ENCODE peak calls at places on chromosomes 4 and X, in seven cellular contexts. One of them, this sample, is unnamed. For H3K4me1, the result is how much of the 10 kb centered on the place peaks cover.

GRCh38 chrX:19886888-19887531 is 390 bp downstream of the SH3KBP1 start:
- DNase-seq in CD8-positive, alpha-beta T cell: no peak
- DNase-seq in psoas muscle: peak
- DNase-seq in hepatocyte: no peak
- DNase-seq in lung: no peak
- DNase-seq in K562: peak
- DNase-seq in thoracic aorta: no peak
- DNase-seq in this sample: peak

GRCh38 chr4:39699676-39700409 is 1.9 kb downstream of the UBE2K start:
- DNase-seq in CD8-positive, alpha-beta T cell: no peak
- DNase-seq in psoas muscle: no peak
- DNase-seq in hepatocyte: no peak
- DNase-seq in lung: no peak
- DNase-seq in K562: peak
- DNase-seq in thoracic aorta: no peak
- DNase-seq in this sample: no peak

GRCh38 chr4:89438102-89438831 is 130.7 kb upstream of the GPRIN3 start:
- DNase-seq in CD8-positive, alpha-beta T cell: peak
- DNase-seq in psoas muscle: peak
- DNase-seq in hepatocyte: peak
- DNase-seq in lung: peak
- DNase-seq in K562: peak
- DNase-seq in thoracic aorta: no peak
- DNase-seq in this sample: peak

GRCh38 chr4:82491251-82491960 is 61.0 kb downstream of the ENOPH1 start:
- DNase-seq in CD8-positive, alpha-beta T cell: no peak
- DNase-seq in psoas muscle: no peak
- DNase-seq in hepatocyte: no peak
- DNase-seq in lung: no peak
- DNase-seq in K562: no peak
- DNase-seq in thoracic aorta: no peak
- DNase-seq in this sample: no peak

GRCh38 chr4:185015108-185015507 is 3.2 kb upstream of the HELT start:
- DNase-seq in CD8-positive, alpha-beta T cell: no peak
- DNase-seq in psoas muscle: no peak
- DNase-seq in hepatocyte: no peak
- DNase-seq in lung: no peak
- DNase-seq in K562: no peak
- DNase-seq in thoracic aorta: no peak
- DNase-seq in this sample: no peak

GRCh38 chrX:138986866-138987265 is 275.3 kb upstream of the FGF13 start:
- DNase-seq in CD8-positive, alpha-beta T cell: no peak
- DNase-seq in psoas muscle: no peak
- DNase-seq in hepatocyte: no peak
- DNase-seq in lung: no peak
- DNase-seq in K562: no peak
- DNase-seq in thoracic aorta: no peak
- DNase-seq in this sample: no peak

GRCh38 chrX:67893931-67894330 is 350.1 kb downstream of the AR start:
- DNase-seq in CD8-positive, alpha-beta T cell: no peak
- DNase-seq in psoas muscle: no peak
- DNase-seq in hepatocyte: no peak
- DNase-seq in lung: no peak
- DNase-seq in K562: peak
- DNase-seq in thoracic aorta: no peak
- DNase-seq in this sample: no peak

GRCh38 chrX:46967547-46967946 is 55.3 kb downstream of the JADE3 start:
- DNase-seq in CD8-positive, alpha-beta T cell: no peak
- DNase-seq in psoas muscle: no peak
- DNase-seq in hepatocyte: no peak
- DNase-seq in lung: no peak
- DNase-seq in K562: no peak
- DNase-seq in thoracic aorta: no peak
- DNase-seq in this sample: no peak

GRCh38 chr4:179663641-179664431 is 2221.6 kb upstream of the AGA start:
- DNase-seq in CD8-positive, alpha-beta T cell: no peak
- DNase-seq in psoas muscle: no peak
- DNase-seq in hepatocyte: no peak
- DNase-seq in lung: no peak
- DNase-seq in K562: no peak
- DNase-seq in thoracic aorta: no peak
- DNase-seq in this sample: no peak

GRCh38 chr4:105631818-105632400 is 76.6 kb downstream of the INTS12 start:
- DNase-seq in CD8-positive, alpha-beta T cell: no peak
- DNase-seq in psoas muscle: no peak
- DNase-seq in hepatocyte: no peak
- DNase-seq in lung: no peak
- DNase-seq in K562: no peak
- DNase-seq in thoracic aorta: no peak
- DNase-seq in this sample: no peak

GRCh38 chr4:56804551-56804950 is 16.9 kb downstream of the SPINK2 start:
- DNase-seq in CD8-positive, alpha-beta T cell: no peak
- DNase-seq in psoas muscle: no peak
- DNase-seq in hepatocyte: no peak
- DNase-seq in lung: no peak
- DNase-seq in K562: no peak
- DNase-seq in thoracic aorta: no peak
- DNase-seq in this sample: no peak

GRCh38 chr4:84324303-84324702 is 174.8 kb downstream of the NKX6-1 start:
- DNase-seq in CD8-positive, alpha-beta T cell: no peak
- DNase-seq in psoas muscle: no peak
- DNase-seq in hepatocyte: no peak
- DNase-seq in lung: no peak
- DNase-seq in K562: no peak
- DNase-seq in thoracic aorta: no peak
- DNase-seq in this sample: no peak

GRCh38 chr4:2647403-2648158 is 108.6 kb downstream of the TNIP2 start:
- DNase-seq in CD8-positive, alpha-beta T cell: peak
- DNase-seq in psoas muscle: no peak
- DNase-seq in hepatocyte: no peak
- DNase-seq in lung: no peak
- DNase-seq in K562: no peak
- DNase-seq in thoracic aorta: no peak
- DNase-seq in this sample: no peak

GRCh38 chr4:14768449-14768848 is 233.8 kb upstream of the CPEB2 start:
- DNase-seq in CD8-positive, alpha-beta T cell: no peak
- DNase-seq in psoas muscle: no peak
- DNase-seq in hepatocyte: no peak
- DNase-seq in lung: no peak
- DNase-seq in K562: no peak
- DNase-seq in thoracic aorta: no peak
- DNase-seq in this sample: no peak

GRCh38 chrX:140762061-140762460 is 52.5 kb downstream of the LINC00632 start:
- DNase-seq in CD8-positive, alpha-beta T cell: no peak
- DNase-seq in psoas muscle: no peak
- DNase-seq in hepatocyte: peak
- DNase-seq in lung: peak
- DNase-seq in K562: peak
- DNase-seq in thoracic aorta: no peak
- DNase-seq in this sample: peak

GRCh38 chrX:154310991-154311541 is 15.5 kb downstream of the TKTL1 start:
- DNase-seq in CD8-positive, alpha-beta T cell: no peak
- DNase-seq in psoas muscle: no peak
- DNase-seq in hepatocyte: peak
- DNase-seq in lung: no peak
- DNase-seq in K562: peak
- DNase-seq in thoracic aorta: no peak
- DNase-seq in this sample: no peak

DNA sequence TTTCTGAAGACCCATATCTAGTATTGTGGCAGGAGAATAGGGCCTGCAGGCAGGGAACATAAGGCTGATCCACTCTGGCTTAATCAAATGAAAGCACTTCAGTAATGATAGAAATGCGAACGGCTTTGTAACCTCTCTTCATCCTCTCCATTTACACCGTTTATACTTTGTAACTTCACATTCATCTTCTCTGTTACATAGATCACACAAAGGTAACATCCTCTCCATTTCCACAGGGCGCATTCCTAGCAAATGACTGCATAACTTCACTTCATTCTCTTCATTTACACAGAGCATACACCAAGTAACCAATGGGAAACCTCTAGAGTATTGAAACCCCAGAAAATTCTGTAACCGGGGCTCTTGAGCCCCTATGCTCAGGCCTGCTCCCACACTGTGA is 65.5 kb upstream of the SLC34A2 start:
- DNase-seq in CD8-positive, alpha-beta T cell: no peak
- DNase-seq in psoas muscle: no peak
- DNase-seq in hepatocyte: no peak
- DNase-seq in lung: no peak
- DNase-seq in K562: no peak
- DNase-seq in thoracic aorta: no peak
- DNase-seq in this sample: no peak
- H3K27ac ChIP-seq in CD8-positive, alpha-beta T cell: no peak
- H3K27ac ChIP-seq in psoas muscle: no peak
- H3K27ac ChIP-seq in hepatocyte: no peak
- H3K27ac ChIP-seq in lung: no peak
- H3K27ac ChIP-seq in K562: no peak
- H3K27ac ChIP-seq in thoracic aorta: no peak
- H3K27ac ChIP-seq in this sample: no peak

DNA sequence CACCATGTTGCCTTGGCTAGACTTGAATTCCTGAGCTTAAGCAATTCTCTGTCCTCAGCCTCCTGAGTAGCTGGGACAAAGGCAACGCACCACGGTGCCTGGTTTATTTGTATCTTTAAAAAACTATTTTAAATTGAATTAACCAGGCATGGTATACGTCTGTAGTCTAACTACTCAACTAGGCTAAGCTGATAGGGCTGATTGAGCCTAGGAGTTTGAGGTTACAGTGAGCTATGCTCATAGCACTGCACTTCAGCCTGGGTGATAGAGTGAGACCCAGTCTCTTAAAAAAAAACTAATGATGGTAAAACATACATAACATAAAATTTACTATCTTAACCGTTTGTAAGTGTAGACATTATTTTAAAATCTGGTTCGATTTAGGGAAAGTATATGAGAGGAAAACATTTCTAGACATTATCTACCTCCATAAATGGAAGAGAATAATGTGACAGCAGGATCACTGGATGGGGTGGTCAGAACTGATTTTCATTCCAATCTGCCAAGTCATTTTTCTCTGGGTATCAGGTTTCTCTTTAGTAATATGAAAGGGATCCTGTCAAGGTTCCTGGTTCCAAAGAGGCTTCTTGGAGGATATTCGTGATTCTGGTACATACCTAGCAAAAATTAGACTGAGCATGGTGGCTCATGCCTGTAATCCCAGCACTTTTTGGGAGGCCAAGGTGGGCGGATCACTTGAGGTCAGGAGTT is 8.7 kb upstream of the ITGB1BP2 start:
- DNase-seq in CD8-positive, alpha-beta T cell: no peak
- DNase-seq in psoas muscle: no peak
- DNase-seq in hepatocyte: no peak
- DNase-seq in lung: no peak
- DNase-seq in K562: no peak
- DNase-seq in thoracic aorta: no peak
- DNase-seq in this sample: no peak
- H3K4me1 ChIP-seq in CD8-positive, alpha-beta T cell: under half
- H3K4me1 ChIP-seq in psoas muscle: under half
- H3K4me1 ChIP-seq in hepatocyte: under half
- H3K4me1 ChIP-seq in lung: under half
- H3K4me1 ChIP-seq in K562: under half
- H3K4me1 ChIP-seq in thoracic aorta: under half
- H3K4me1 ChIP-seq in this sample: under half

GRCh38 chr4:152100378-152101201 is 339.8 kb upstream of the GATB start:
- DNase-seq in CD8-positive, alpha-beta T cell: peak
- DNase-seq in psoas muscle: no peak
- DNase-seq in hepatocyte: no peak
- DNase-seq in lung: no peak
- DNase-seq in K562: no peak
- DNase-seq in thoracic aorta: no peak
- DNase-seq in this sample: no peak

GRCh38 chr4:152099555-152099954 is 338.7 kb upstream of the GATB start:
- DNase-seq in CD8-positive, alpha-beta T cell: no peak
- DNase-seq in psoas muscle: no peak
- DNase-seq in hepatocyte: no peak
- DNase-seq in lung: no peak
- DNase-seq in K562: no peak
- DNase-seq in thoracic aorta: no peak
- DNase-seq in this sample: no peak

GRCh38 chr4:152102184-152103000 is 341.6 kb upstream of the GATB start:
- DNase-seq in CD8-positive, alpha-beta T cell: no peak
- DNase-seq in psoas muscle: no peak
- DNase-seq in hepatocyte: no peak
- DNase-seq in lung: no peak
- DNase-seq in K562: no peak
- DNase-seq in thoracic aorta: no peak
- DNase-seq in this sample: no peak

GRCh38 chr4:152103181-152103901 is 342.5 kb upstream of the GATB start:
- DNase-seq in CD8-positive, alpha-beta T cell: no peak
- DNase-seq in psoas muscle: no peak
- DNase-seq in hepatocyte: peak
- DNase-seq in lung: no peak
- DNase-seq in K562: no peak
- DNase-seq in thoracic aorta: no peak
- DNase-seq in this sample: no peak

DNA sequence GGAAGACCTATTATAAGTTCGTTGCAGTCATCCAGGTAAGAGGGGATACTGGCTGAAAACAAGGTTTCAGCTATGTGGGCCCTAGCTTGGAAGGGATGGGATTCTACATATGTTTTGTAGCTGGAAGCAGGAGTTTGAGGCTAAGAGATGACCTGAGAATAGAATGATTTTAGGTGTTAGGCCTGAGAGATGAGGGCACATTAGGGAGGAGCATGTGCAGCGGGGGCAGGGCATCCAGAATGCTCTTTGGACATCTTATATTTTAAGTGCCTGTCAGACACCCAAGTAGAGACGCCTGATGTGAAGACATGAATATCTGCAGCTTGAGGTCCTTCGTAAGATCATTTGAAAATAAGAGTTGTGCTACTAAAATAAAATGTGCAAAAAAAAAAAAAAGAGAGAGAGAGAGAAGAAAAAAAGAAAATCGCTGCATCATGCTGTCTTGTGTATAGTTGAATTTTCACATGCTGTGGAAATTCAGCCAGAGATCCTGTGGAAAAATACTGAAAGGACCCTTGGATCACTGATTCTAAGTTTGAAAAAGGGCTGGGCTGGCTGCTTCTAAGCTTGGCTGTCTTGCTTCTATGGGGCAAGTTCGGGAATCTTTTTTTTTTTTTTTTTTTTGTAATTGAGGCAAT is 340.9 kb upstream of the GATB start:
- DNase-seq in CD8-positive, alpha-beta T cell: no peak
- DNase-seq in psoas muscle: no peak
- DNase-seq in hepatocyte: no peak
- DNase-seq in lung: no peak
- DNase-seq in K562: no peak
- DNase-seq in thoracic aorta: no peak
- DNase-seq in this sample: no peak
- H3K27ac ChIP-seq in CD8-positive, alpha-beta T cell: peak
- H3K27ac ChIP-seq in psoas muscle: no peak
- H3K27ac ChIP-seq in hepatocyte: peak
- H3K27ac ChIP-seq in lung: no peak
- H3K27ac ChIP-seq in K562: no peak
- H3K27ac ChIP-seq in thoracic aorta: no peak
- H3K27ac ChIP-seq in this sample: no peak

DNA sequence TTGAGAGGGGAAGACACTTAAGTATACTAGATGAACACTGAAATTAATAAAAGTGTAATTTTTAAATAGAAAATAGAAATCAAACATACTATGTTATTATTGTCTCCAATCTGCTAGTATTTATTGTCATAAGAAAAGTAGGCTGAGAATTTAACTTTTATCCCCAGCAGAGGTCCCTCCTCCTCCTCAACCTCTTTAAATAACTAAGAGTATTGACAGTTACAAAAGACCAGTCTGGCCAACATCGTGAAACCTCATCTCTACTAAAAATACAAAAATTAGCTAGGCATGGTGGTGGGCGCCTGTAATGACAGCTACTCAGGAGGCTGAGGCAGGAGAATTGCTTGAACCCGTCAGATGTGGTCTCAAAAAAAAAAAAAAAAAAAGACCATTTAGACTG is 4.1 kb downstream of the SLC30A9 start:
- DNase-seq in CD8-positive, alpha-beta T cell: no peak
- DNase-seq in psoas muscle: no peak
- DNase-seq in hepatocyte: no peak
- DNase-seq in lung: no peak
- DNase-seq in K562: no peak
- DNase-seq in thoracic aorta: no peak
- DNase-seq in this sample: no peak
- H3K4me1 ChIP-seq in CD8-positive, alpha-beta T cell: under half
- H3K4me1 ChIP-seq in psoas muscle: under half
- H3K4me1 ChIP-seq in hepatocyte: under half
- H3K4me1 ChIP-seq in lung: under half
- H3K4me1 ChIP-seq in K562: under half
- H3K4me1 ChIP-seq in thoracic aorta: under half
- H3K4me1 ChIP-seq in this sample: under half